ENCODE peak calls at places on chromosomes 13 and 19, in four cellular contexts. Q is uterus, O is tibial nerve, Y is lower leg skin. I is an unnamed sample.

GRCh38 chr19:55173717-55174409 is 6.2 kb downstream of the SYT5 start:
- DNase-seq in Y (no peak), Q (peak), O (no peak), I (peak)

GRCh38 chr13:97235549-97236206 is 13.5 kb downstream of the MBNL2 start:
- DNase-seq in Y (no peak), Q (no peak), O (no peak), I (no peak)

GRCh38 chr13:99656092-99656745 is 154.9 kb downstream of the TM9SF2 start:
- DNase-seq in O (peak), Y (peak), Q (peak), I (peak)

GRCh38 chr13:64817721-64818120 is 2412.4 kb downstream of the PCDH9 start:
- DNase-seq in Q (no peak), O (no peak), Y (no peak), I (no peak)

GRCh38 chr19:48556163-48556562 is 4.2 kb downstream of the SULT2B1 start:
- DNase-seq in Y (no peak), Q (no peak), O (no peak), I (peak)

GRCh38 chr13:113225515-113225914 is 16.1 kb downstream of the CUL4A start:
- DNase-seq in Q (no peak), Y (no peak), O (no peak), I (no peak)

GRCh38 chr19:3458595-3459284 is 21.6 kb downstream of the SMIM24 start:
- DNase-seq in O (no peak), Q (peak), Y (no peak), I (no peak)

GRCh38 chr19:28468701-28469459 is 744.1 kb downstream of the UQCRFS1 start:
- DNase-seq in Q (no peak), Y (no peak), O (no peak), I (peak)

GRCh38 chr13:38308736-38309135 is 40.9 kb upstream of the UFM1 start:
- DNase-seq in Y (no peak), Q (no peak), O (no peak), I (no peak)

GRCh38 chr13:21282065-21282464 is 105.6 kb downstream of the MRPL57 start:
- DNase-seq in O (no peak), Y (no peak), Q (no peak), I (no peak)

GRCh38 chr13:44578064-44578394 is 1.9 kb upstream of the TSC22D1 start:
- DNase-seq in Y (no peak), Q (no peak), O (no peak), I (no peak)

GRCh38 chr13:44679602-44680001 is 103.5 kb upstream of the TSC22D1 start:
- DNase-seq in Q (no peak), Y (no peak), O (no peak), I (no peak)

GRCh38 chr13:114043421-114044053 is 69.7 kb upstream of the C13orf46 start:
- DNase-seq in Y (peak), O (peak), Q (peak), I (peak)

GRCh38 chr13:23461544-23461943 is 28.0 kb upstream of the SACS start:
- DNase-seq in O (no peak), Q (no peak), Y (no peak), I (no peak)

GRCh38 chr13:24834902-24835510 is 71.0 kb downstream of the RNF17 start:
- DNase-seq in Q (no peak), Y (no peak), O (no peak), I (no peak)

GRCh38 chr19:54449701-54450069 is 686 bp downstream of the LENG8 start:
- DNase-seq in Q (no peak), Y (no peak), O (no peak), I (no peak)

GRCh38 chr13:31945202-31945978 is 86.2 kb upstream of the FRY start:
- DNase-seq in Q (peak), Y (peak), O (peak), I (no peak)

GRCh38 chr19:41711376-41712261 is 3.2 kb downstream of the CEACAM5 start:
- DNase-seq in O (no peak), Q (no peak), Y (no peak), I (no peak)

GRCh38 chr13:21615427-21615826 is 11.5 kb upstream of the MICU2 start:
- DNase-seq in Y (no peak), O (no peak), Q (no peak), I (no peak)

GRCh38 chr13:26895081-26895807 is 134.7 kb upstream of the GPR12 start:
- DNase-seq in Q (no peak), Y (no peak), O (no peak), I (no peak)

GRCh38 chr19:35559281-35559659 is 4.2 kb downstream of the ATP4A start:
- DNase-seq in O (no peak), Y (no peak), Q (no peak), I (no peak)

GRCh38 chr19:47779524-47780214 is 1.2 kb downstream of the SELENOW start:
- DNase-seq in Y (peak), Q (peak), O (peak), I (no peak)

GRCh38 chr19:751501-752341 is 809 bp downstream of the MISP start:
- DNase-seq in Q (no peak), Y (no peak), O (no peak), I (peak)

GRCh38 chr13:29901714-29902631 is 51.6 kb upstream of the UBL3 start:
- DNase-seq in Q (peak), O (no peak), Y (no peak), I (no peak)

GRCh38 chr13:32225494-32225931 is 89.7 kb downstream of the ZAR1L start:
- DNase-seq in Y (no peak), Q (no peak), O (no peak), I (no peak)

GRCh38 chr13:104810242-104810641 is 1725.2 kb downstream of the EFNB2 start:
- DNase-seq in Y (no peak), Q (no peak), O (no peak), I (no peak)

GRCh38 chr13:33519561-33520479 is 234.3 kb upstream of the STARD13 start:
- DNase-seq in O (no peak), Q (no peak), Y (no peak), I (no peak)

GRCh38 chr19:33590224-33590623 is 31.5 kb upstream of the CHST8 start:
- DNase-seq in Q (no peak), O (no peak), Y (no peak), I (no peak)

GRCh38 chr13:21427741-21428140 is 31.4 kb downstream of the ZDHHC20 start:
- DNase-seq in O (no peak), Y (no peak), Q (no peak), I (no peak)

GRCh38 chr13:23679214-23679613 is 109.0 kb downstream of the TNFRSF19 start:
- DNase-seq in Y (no peak), O (no peak), Q (no peak), I (no peak)

GRCh38 chr19:3463039-3463958 is 17.0 kb downstream of the SMIM24 start:
- DNase-seq in Q (no peak), Y (no peak), O (no peak), I (no peak)

GRCh38 chr13:39362652-39363390 is 240.2 kb downstream of the LHFPL6 start:
- DNase-seq in Q (no peak), Y (no peak), O (no peak), I (no peak)

GRCh38 chr19:42154471-42155323 is 22.5 kb upstream of the POU2F2 start:
- DNase-seq in Y (no peak), O (no peak), Q (no peak), I (no peak)

GRCh38 chr13:105642511-105642958 is 892.9 kb downstream of the EFNB2 start:
- DNase-seq in O (no peak), Y (no peak), Q (no peak), I (peak)

DNA sequence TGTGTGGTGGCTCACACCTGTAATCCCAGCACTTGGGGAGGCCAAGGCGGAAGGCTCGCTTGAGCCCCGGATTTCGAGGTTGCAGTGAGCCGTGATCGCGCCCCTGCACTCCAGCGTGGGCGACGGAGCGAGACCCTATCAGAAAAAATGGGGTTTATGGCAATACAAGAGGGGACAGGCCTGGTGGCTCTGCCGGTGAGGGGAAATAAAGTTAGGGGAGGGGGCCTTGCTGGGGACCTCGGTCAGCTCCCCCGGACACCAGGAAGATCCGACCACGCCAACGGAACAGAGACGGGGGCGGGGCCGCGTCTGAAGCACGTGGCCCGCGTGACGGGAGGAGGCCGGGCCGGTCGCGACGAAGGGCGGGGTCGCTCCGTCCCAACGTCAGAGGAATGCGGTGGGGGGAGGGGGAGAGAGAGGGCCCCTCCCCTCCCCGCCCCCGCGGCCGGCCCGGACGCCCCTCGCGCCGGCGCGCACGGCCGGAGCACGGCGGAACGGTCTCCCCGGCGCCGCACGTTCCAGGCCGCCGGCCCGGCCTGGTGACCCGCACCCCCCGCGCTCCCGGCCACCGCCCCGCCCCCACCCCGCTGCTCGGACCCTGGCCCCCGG is 1.9 kb upstream of the HNRNPL start:
- DNase-seq in Q (peak), O (peak), Y (peak), I (peak)
- TF ChIP-seq POLR2A in Q (peak), O (peak), Y (peak), I (peak)

GRCh38 chr19:45886427-45887310 is 728 bp upstream of the IRF2BP1 start:
- DNase-seq in O (peak), Q (peak), Y (peak), I (peak)
- TF ChIP-seq POLR2A in O (no peak), Q (peak), Y (no peak), I (no peak)

GRCh38 chr19:39106201-39106600 is 19.4 kb upstream of the PAK4 start:
- DNase-seq in O (no peak), Y (no peak), Q (no peak), I (no peak)
- TF ChIP-seq POLR2A in O (no peak), Y (no peak), Q (no peak), I (no peak)

DNA sequence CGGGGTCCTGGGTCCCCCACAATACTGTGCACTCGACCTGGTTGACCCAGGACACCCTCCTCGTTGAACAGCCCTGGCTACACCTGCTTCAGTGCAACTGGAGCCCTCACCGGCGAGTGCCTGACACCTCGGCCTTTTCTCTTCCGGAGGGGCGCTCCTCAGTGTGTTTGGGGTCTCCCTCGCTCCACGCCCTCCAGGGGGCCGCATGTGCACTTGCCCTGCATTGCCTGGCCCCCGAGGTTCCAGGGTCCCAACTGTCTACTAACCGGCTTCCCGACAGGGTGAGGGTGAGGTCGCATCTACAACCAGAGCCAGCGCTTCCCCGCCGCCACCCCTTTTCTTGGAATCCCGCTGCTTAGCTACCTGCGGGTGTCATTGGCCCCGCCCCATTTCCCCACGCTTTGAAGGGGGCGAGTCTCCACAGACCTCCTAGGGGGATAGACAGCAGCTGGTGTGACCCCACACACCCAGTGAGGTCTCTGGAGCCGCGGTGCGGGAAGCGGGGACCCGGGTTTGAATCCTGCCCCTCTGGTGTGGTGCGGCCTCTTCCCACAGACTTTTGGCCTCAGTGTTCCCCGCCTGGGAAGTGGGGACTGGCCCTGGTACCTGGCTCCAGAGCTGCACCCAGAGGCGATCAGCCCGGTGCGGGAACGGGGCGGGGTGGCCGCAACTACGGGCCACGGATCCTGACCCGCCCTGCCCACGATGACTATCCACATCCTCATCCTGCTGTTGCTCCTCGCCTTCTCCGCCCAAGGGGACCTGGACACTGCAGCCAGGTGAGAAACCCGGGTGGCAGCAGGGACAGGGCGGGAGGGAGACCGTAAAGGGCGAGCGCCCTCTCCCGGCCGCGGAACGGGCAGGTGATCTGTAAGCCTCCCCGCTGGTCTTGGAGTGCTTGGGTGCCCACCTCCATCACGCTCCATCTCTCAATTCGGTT is at the start of gene ADM5:
- DNase-seq in Q (peak), Y (no peak), O (no peak), I (no peak)
- TF ChIP-seq POLR2A in Q (no peak), Y (no peak), O (no peak), I (no peak)

GRCh38 chr19:45404557-45405434 is at the start of gene PPP1R13L:
- DNase-seq in Q (peak), O (no peak), Y (peak), I (peak)

GRCh38 chr19:45406957-45407375 is 522 bp downstream of the POLR1G start:
- DNase-seq in Q (no peak), Y (no peak), O (no peak), I (no peak)

GRCh38 chr19:45403781-45404556 is 900 bp downstream of the PPP1R13L start:
- DNase-seq in Q (no peak), O (no peak), Y (peak), I (peak)

GRCh38 chr19:45406165-45406956 is at the start of gene POLR1G:
- DNase-seq in Q (peak), O (no peak), Y (peak), I (peak)

DNA sequence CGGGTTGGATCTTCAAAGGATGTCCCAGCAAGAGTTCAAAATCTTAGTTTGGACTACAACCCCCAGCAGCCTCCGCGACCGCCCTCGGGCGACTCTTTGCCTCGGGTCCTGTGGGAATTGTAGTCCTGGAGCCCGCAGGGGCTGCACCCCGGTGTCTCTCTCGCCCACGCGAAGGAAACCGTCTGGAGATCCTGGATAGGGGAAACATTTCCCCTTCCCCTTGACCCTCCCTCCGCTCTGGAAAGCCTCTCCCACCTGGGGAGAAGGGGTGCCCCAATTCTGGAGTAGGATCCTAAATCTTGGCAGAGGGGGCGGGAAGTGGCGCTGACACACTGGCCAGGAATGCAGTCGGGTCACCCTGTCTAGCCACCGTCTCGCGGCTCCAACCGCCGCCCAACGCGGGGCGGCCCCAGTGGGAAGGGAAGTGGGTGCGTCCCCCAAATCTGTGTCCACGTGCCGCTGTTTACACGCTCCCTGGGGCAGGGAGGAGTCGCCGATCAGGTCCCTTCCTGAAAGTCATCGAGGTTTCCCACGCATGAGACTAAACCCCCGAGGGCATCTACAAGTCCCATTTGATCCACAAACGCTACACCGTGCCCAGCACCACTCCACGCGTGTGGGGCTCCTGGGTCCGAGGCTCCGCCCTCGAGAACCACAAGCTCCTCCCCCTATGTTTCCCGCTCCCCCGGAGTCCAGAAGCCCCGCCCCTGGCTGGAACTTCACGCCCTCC is 731 bp upstream of the PPP1R13L start:
- DNase-seq in O (peak), Q (peak), Y (peak), I (peak)
- TF ChIP-seq POLR2A in O (no peak), Q (peak), Y (no peak), I (no peak)

GRCh38 chr19:18304496-18305312 is 18.2 kb downstream of the LSM4 start:
- DNase-seq in O (peak), Q (peak), Y (peak), I (peak)
- TF ChIP-seq POLR2A in O (peak), Q (peak), Y (peak), I (peak)

DNA sequence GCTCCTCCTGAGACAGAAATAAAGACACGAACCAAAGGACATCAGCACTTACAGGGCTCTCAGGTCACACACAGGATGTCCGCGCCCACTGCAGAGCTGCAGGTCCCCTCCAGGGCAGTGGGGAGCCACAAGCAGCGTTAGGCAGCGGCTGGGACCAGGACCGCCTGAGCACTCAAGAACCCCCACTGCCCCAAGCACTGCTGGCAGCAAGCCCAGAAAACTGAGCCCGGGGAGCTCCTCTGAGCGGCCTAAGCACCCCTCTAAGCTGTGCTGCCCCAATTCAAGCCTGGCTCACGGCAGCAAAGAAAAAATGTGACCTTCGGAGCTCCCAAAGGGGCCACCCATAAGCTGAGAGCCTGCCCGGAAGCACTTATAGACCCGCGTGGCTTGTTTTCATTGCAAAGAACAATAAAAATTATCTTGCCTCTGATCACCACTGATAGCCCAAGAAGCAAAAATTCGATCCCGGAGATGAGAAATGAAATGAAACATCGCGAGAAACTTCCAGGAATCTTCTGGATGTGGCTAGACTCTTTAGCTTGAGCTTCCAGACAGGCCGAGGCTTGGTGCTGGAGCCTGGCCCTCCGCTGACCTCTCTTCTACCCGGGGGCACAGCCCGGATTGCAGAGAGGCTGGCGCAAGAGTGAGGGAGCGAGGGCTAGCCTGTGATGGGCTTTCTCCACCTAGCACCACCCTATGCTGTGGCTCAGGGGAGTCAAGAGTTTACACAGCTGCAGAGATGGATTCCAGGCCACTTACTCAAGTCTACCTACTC is 6.3 kb downstream of the DPP9 start:
- DNase-seq in O (peak), Q (no peak), Y (no peak), I (no peak)
- TF ChIP-seq POLR2A in O (no peak), Q (no peak), Y (no peak), I (no peak)

DNA sequence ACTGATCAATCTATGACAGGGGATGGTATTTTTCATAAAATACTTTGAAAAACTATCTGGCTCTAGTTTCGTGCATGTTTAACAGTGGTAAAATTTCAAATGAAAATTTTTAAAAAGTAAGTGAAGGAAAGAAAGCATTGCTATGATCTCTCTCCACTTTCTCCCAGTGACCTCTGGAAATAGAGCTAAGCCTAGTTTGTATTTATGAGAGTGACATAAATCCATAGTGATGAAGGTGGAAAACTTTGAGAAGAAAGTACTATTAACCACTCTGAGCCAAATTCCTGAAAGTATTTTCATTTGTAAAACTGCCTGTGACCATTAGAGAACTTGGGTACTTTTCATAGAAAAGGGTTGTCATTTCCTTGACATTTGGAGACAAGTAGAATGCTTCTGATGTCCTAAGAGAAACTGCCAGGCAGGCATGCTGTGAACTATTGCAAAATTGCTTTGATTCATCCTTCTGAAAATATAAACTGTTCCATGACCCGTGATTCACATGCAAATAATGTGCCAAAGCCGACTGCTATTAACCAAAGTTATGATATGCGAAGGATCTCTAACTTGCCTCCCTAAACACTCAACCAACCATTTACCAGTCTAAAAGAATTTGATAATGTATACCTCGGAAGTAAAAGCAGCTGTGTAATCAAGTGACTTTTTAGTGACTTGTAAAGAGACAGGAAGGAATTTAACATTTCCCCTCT is 133.2 kb downstream of the VWA8 start:
- DNase-seq in Y (peak), Q (peak), O (no peak), I (peak)
- TF ChIP-seq POLR2A in Y (no peak), Q (no peak), O (no peak), I (no peak)

I was measured in H54.